ENCODE peak calls at places on chromosomes 12 and 14, in six cellular contexts. S is sigmoid colon, J is stomach, B is upper lobe of left lung, D is ovary, V is A549. L is an unnamed sample. For H3K4me1, the result is how much of the 10 kb centered on the place peaks cover.

GRCh38 chr12:119202121-119202527 is 23.4 kb downstream of the HSPB8 start:
- DNase-seq in S (no peak), J (no peak), B (no peak), D (no peak), V (no peak), L (peak)

GRCh38 chr12:48936379-48936979 is 11.2 kb upstream of the FKBP11 start:
- DNase-seq in S (peak), J (peak), B (no peak), D (peak), V (peak), L (peak)

GRCh38 chr12:101685121-101685520 is 12.3 kb upstream of the CHPT1 start:
- DNase-seq in S (no peak), J (no peak), B (no peak), D (no peak), V (no peak), L (no peak)

GRCh38 chr12:111424793-111425251 is 19.1 kb downstream of the SH2B3 start:
- DNase-seq in S (no peak), J (no peak), B (no peak), D (no peak), V (no peak), L (no peak)

GRCh38 chr12:82057770-82058169 is 298.6 kb upstream of the PPFIA2 start:
- DNase-seq in S (no peak), J (no peak), B (no peak), D (no peak), V (no peak), L (no peak)

GRCh38 chr12:117151195-117152031 is 38.9 kb downstream of the FBXO21 start:
- DNase-seq in S (peak), J (peak), B (no peak), D (peak), V (peak), L (peak)

GRCh38 chr14:24293525-24293924 is 6.1 kb downstream of the DHRS1 start:
- DNase-seq in S (no peak), J (no peak), B (no peak), D (no peak), V (no peak), L (no peak)

GRCh38 chr12:131085125-131085815 is 131.6 kb downstream of the ADGRD1 start:
- DNase-seq in S (no peak), J (peak), B (no peak), D (peak), V (no peak), L (peak)

GRCh38 chr12:131736807-131737484 is 26.1 kb downstream of the SFSWAP start:
- DNase-seq in S (no peak), J (no peak), B (peak), D (no peak), V (peak), L (no peak)

GRCh38 chr12:126719886-126720666 is 1546.9 kb upstream of the TMEM132C start:
- DNase-seq in S (no peak), J (no peak), B (no peak), D (no peak), V (no peak), L (no peak)

GRCh38 chr14:89890589-89890988 is 63.9 kb downstream of the EFCAB11 start:
- DNase-seq in S (no peak), J (no peak), B (no peak), D (no peak), V (no peak), L (no peak)

GRCh38 chr12:5977556-5977955 is 32.5 kb upstream of the ANO2 start:
- DNase-seq in S (no peak), J (no peak), B (no peak), D (no peak), V (no peak), L (no peak)

GRCh38 chr12:64531665-64532334 is 78.5 kb upstream of the RASSF3 start:
- DNase-seq in S (no peak), J (no peak), B (no peak), D (no peak), V (no peak), L (no peak)

GRCh38 chr12:77796775-77797174 is 33.9 kb upstream of the NAV3 start:
- DNase-seq in S (no peak), J (no peak), B (no peak), D (no peak), V (no peak), L (no peak)

GRCh38 chr14:104224516-104225281 is 86.3 kb downstream of the KIF26A start:
- DNase-seq in S (no peak), J (no peak), B (peak), D (peak), V (peak), L (no peak)

GRCh38 chr14:104436741-104437701 is 142.5 kb upstream of the C14orf180 start:
- DNase-seq in S (no peak), J (peak), B (peak), D (no peak), V (no peak), L (no peak)

GRCh38 chr14:72782182-72782508 is 111.8 kb downstream of the DPF3 start:
- DNase-seq in S (no peak), J (no peak), B (no peak), D (no peak), V (no peak), L (no peak)

GRCh38 chr14:66496911-66497310 is 10.7 kb downstream of the CCDC196 start:
- DNase-seq in S (no peak), J (no peak), B (no peak), D (no peak), V (no peak), L (no peak)

GRCh38 chr14:22824711-22825359 is 4.9 kb upstream of the MRPL52 start:
- DNase-seq in S (peak), J (no peak), B (no peak), D (no peak), V (peak), L (no peak)

GRCh38 chr14:22830329-22831010 is 783 bp downstream of the MRPL52 start:
- DNase-seq in S (no peak), J (no peak), B (no peak), D (no peak), V (no peak), L (no peak)

GRCh38 chr14:22835505-22835904 is 880 bp upstream of the MMP14 start:
- DNase-seq in S (no peak), J (no peak), B (no peak), D (no peak), V (no peak), L (no peak)

DNA sequence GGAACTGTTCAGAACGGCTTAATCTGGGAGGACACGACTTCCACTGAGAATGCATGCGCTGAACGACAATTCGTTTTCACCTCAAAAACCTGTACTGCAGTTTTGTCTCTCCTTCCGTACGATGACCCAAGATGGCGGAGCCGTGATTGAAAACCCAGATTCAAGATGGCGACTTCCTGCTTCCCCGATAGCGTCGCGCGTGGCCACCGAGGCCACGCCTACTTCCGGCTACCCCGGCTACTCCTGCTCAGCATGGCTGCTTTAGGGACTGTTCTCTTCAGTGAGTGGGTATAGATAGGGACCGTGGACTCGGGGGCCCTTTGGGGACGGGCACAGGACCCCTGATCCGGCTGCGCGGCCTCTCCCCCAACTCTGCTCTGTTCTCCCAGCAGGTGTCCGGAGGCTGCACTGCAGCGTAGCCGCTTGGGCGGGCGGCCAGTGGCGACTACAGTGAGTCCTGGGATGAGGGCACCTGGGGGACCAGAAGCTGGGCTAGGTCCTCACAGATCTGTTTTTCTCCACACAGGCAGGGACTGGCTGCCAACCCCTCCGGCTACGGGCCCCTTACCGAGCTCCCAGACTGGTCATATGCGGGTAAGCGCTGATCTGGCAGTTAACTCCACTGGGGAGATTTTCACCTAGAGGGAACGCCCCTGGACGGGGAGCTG is at the start of gene MRPL52:
- DNase-seq in S (peak), J (peak), B (peak), D (peak), V (peak), L (peak)
- TF ChIP-seq POLR2A in S (no peak), J (no peak), B (peak), D (no peak), V (peak), L (peak)

DNA sequence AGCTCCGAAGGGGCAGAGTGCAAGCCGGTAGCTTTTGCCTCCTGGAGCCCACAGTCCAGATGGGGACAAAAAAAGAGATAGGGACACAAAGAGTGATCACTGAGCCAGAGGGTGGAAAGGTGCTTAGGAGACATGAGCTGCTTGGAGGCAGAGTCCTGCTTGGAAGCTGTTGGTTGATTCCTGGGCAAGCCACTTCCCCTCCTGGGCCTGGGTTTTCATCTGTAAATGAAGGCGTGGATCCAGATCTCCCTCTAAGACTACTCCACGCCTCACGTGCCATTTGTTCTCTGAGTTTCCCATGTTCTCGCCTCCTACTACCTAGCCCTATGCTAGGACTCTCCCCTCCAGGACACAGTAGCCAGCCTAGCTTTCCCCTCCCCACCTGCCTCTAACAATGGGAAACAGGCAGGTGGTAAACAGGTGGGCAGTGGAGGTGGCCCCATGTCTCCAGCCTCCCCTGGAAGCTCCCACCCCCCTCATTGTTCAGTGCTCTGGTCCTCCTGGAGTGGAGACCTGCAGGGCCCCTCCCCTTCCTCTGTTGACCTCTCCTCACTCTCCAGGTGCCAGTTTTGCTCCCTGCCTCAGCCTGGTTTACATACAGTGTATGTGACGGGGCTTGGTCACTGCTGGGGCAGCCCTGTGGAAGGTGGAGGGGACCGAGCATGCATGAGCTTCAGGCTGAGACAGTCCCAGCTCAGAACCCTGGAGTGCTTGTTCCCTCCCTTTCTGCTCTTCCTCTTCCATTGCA is 3.8 kb downstream of the SERPINA3 start:
- DNase-seq in S (peak), J (no peak), B (no peak), D (no peak), V (no peak), L (no peak)
- H3K4me1 ChIP-seq in S (under half), J (under half), B (under half), D (under half), V (under half), L (under half)

GRCh38 chr14:100671386-100671901 is 55.2 kb upstream of the DLK1 start:
- DNase-seq in S (no peak), J (no peak), B (no peak), D (peak), V (no peak), L (no peak)

GRCh38 chr14:100674428-100674827 is 52.3 kb upstream of the DLK1 start:
- DNase-seq in S (no peak), J (no peak), B (no peak), D (no peak), V (no peak), L (no peak)

GRCh38 chr14:100671906-100672305 is 54.8 kb upstream of the DLK1 start:
- DNase-seq in S (no peak), J (no peak), B (no peak), D (peak), V (no peak), L (no peak)

GRCh38 chr14:100673807-100674154 is 52.9 kb upstream of the DLK1 start:
- DNase-seq in S (no peak), J (no peak), B (no peak), D (no peak), V (no peak), L (no peak)

DNA sequence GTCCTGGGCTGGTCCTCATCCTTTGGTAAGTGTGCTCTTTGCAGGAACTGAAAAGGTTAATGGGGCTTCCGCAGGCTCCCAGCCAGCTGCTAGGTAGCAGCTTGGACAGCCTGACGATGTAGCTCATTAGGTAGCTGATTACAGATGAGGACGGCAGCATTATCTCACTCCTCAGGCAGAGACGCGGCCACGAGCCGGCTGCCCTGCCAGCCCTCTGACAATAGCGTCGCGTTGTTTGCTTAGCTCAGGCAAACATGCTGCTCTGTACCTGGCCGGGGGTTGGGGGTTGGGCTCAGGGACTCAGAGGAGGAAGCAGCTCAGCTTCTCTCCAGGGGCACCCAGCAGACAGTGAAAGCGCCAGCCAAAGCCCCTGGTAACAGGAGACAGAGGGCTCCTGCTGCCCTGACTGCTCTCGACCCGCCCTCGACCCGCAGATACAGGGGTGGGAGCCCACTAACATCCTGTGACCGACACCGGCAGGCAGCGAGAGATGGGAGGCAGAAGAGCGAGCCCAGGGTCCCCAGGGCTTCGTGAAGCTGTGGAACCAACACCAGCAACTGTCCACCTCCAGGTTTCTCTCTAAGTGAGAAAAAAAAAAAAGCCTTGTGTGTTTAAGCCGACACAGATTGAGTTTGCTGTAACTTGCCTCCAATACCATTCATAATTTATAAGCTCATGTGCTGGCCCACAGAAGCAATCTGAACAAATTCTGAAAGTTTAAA is 53.4 kb upstream of the DLK1 start:
- DNase-seq in S (no peak), J (peak), B (no peak), D (no peak), V (no peak), L (no peak)
- TF ChIP-seq POLR2A in S (no peak), J (no peak), B (no peak), D (no peak), V (no peak), L (no peak)

GRCh38 chr14:105527381-105528196 is 1.2 kb downstream of the TMEM121 start:
- DNase-seq in S (no peak), J (no peak), B (no peak), D (no peak), V (no peak), L (no peak)

GRCh38 chr14:105530446-105531087 is 4.2 kb downstream of the TMEM121 start:
- DNase-seq in S (no peak), J (no peak), B (no peak), D (no peak), V (no peak), L (no peak)

GRCh38 chr14:105528197-105528858 is 1.9 kb downstream of the TMEM121 start:
- DNase-seq in S (peak), J (peak), B (peak), D (peak), V (peak), L (peak)

GRCh38 chr14:105529506-105530445 is 3.4 kb downstream of the TMEM121 start:
- DNase-seq in S (no peak), J (peak), B (peak), D (no peak), V (no peak), L (no peak)

DNA sequence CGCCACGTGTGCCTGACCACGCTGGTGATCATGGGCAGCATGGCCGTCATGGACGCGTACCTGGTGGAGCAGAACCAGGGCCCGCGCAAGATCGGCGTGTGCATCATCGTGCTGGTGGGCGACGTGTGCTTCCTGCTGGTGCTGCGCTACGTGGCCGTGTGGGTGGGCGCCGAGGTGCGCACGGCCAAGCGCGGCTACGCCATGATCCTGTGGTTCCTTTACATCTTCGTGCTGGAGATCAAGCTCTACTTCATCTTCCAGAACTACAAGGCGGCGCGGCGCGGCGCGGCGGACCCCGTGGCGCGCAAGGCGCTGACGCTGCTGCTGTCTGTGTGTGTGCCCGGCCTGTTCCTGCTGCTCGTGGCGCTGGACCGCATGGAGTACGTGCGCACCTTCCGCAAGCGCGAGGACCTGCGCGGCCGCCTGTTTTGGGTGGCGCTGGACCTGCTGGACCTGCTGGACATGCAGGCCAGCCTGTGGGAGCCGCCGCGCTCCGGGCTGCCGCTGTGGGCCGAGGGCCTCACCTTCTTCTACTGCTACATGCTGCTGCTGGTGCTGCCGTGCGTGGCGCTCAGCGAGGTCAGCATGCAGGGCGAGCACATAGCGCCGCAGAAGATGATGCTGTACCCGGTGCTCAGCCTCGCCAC is 2.6 kb downstream of the TMEM121 start:
- DNase-seq in S (no peak), J (no peak), B (peak), D (no peak), V (no peak), L (no peak)
- H3K4me1 ChIP-seq in S (under half), J (under half), B (under half), D (under half), V (under half), L (under half)

GRCh38 chr12:56224102-56224701 is at the start of gene NABP2:
- DNase-seq in S (peak), J (peak), B (peak), D (peak), V (peak), L (peak)
- TF ChIP-seq POLR2A in S (peak), J (no peak), B (no peak), D (peak), V (peak), L (peak)

DNA sequence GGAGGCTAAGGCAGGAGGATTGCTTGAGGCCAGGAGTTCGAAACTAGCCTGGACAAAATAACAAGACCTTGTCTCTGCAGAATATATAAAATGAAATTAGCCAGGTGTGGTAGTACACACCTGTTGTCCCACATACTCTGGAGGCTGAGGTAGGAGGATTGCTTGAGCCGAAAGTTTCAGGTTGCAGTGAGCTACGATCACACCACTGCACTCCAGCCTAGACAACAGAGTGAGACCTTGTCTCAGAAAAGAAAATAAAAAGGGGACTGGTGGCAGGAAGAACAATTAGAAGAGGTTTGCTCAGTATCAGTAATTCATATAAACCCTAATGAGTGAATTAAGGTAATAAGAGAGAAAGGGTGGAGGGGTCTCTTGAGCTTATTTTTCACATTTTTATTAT is 8.0 kb downstream of the PSMA6 start:
- DNase-seq in S (no peak), J (no peak), B (no peak), D (no peak), V (no peak), L (no peak)
- H3K4me1 ChIP-seq in S (half or more), J (half or more), B (half or more), D (under half), V (under half), L (under half)

DNA sequence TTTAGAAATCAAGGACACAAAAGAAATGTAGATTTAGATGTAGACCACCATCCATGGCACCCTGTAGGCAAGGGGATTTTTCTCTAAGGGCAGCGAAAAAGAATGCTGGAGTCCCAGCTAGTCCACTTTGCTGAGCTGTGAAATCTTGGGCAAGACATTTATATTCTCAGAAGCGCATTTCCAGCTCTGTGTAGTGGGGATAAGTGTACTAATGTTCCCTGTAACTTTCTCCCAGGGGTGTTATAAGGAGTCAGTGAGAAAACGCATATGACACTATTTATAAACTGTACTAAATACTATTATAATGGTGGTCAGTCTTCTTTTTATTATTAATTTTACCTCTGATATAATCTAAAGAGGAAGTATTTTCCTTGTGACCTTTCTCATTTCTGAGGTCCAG is 133.4 kb upstream of the FRMD6 start:
- DNase-seq in S (no peak), J (no peak), B (no peak), D (no peak), V (no peak), L (no peak)
- TF ChIP-seq POLR2A in S (no peak), J (no peak), B (no peak), D (no peak), V (no peak), L (no peak)

GRCh38 chr14:64704743-64705405 is 650 bp downstream of the PLEKHG3 start:
- DNase-seq in S (peak), J (peak), B (peak), D (peak), V (no peak), L (peak)

GRCh38 chr14:64705406-64706118 is 1.3 kb downstream of the PLEKHG3 start:
- DNase-seq in S (peak), J (no peak), B (peak), D (peak), V (no peak), L (peak)

GRCh38 chr14:64707661-64708060 is 3.4 kb downstream of the PLEKHG3 start:
- DNase-seq in S (peak), J (no peak), B (no peak), D (no peak), V (peak), L (no peak)

GRCh38 chr14:64706552-64707193 is 2.4 kb downstream of the PLEKHG3 start:
- DNase-seq in S (peak), J (no peak), B (peak), D (peak), V (peak), L (no peak)

GRCh38 chr14:64706119-64706465 is 1.9 kb downstream of the PLEKHG3 start:
- DNase-seq in S (peak), J (no peak), B (no peak), D (no peak), V (no peak), L (no peak)
- H3K4me1 ChIP-seq in S (half or more), J (half or more), B (half or more), D (under half), V (half or more), L (half or more)

L was measured in thyroid gland.